ENCODE peak calls at places on chromosomes 2 and 18, in seven cellular contexts. One of them, this sample, is unnamed.
A peak's percentile ranks its signal among the peaks of the same experiment; 100 is the strongest.

GRCh38 chr2:20225294-20226151 is 593 bp upstream of the SDC1 start:
- DNase-seq in ovary: peak; percentile 61
- DNase-seq in H1: peak; percentile 51
- DNase-seq in adrenal gland: peak; percentile 76
- DNase-seq in A549: peak; percentile 84
- DNase-seq in IMR-90: peak; percentile 50
- DNase-seq in body of pancreas: peak; percentile 65
- DNase-seq in this sample: peak; percentile 78

GRCh38 chr2:203824057-203824456 is 43.5 kb upstream of the CTLA4 start:
- DNase-seq in A549: no peak
- DNase-seq in IMR-90: no peak
- DNase-seq in ovary: no peak
- DNase-seq in H1: no peak
- DNase-seq in adrenal gland: no peak
- DNase-seq in body of pancreas: no peak
- DNase-seq in this sample: no peak

GRCh38 chr2:65868177-65868576 is 435.8 kb upstream of the SPRED2 start:
- DNase-seq in IMR-90: no peak
- DNase-seq in adrenal gland: no peak
- DNase-seq in H1: no peak
- DNase-seq in body of pancreas: no peak
- DNase-seq in ovary: no peak
- DNase-seq in A549: no peak
- DNase-seq in this sample: no peak

GRCh38 chr18:54434453-54434852 is 76.7 kb downstream of the C18orf54 start:
- DNase-seq in adrenal gland: no peak
- DNase-seq in ovary: no peak
- DNase-seq in A549: no peak
- DNase-seq in body of pancreas: no peak
- DNase-seq in IMR-90: no peak
- DNase-seq in H1: no peak
- DNase-seq in this sample: no peak

GRCh38 chr2:147511491-147511948 is 333.3 kb upstream of the ACVR2A start:
- DNase-seq in adrenal gland: no peak
- DNase-seq in IMR-90: no peak
- DNase-seq in A549: no peak
- DNase-seq in H1: no peak
- DNase-seq in ovary: peak; percentile 21
- DNase-seq in body of pancreas: no peak
- DNase-seq in this sample: no peak

GRCh38 chr2:132550945-132551344 is 119.1 kb downstream of the LYPD1 start:
- DNase-seq in ovary: no peak
- DNase-seq in body of pancreas: no peak
- DNase-seq in adrenal gland: no peak
- DNase-seq in A549: no peak
- DNase-seq in IMR-90: no peak
- DNase-seq in H1: no peak
- DNase-seq in this sample: no peak

GRCh38 chr2:7068447-7068846 is 151.2 kb downstream of the RNF144A start:
- DNase-seq in IMR-90: no peak
- DNase-seq in adrenal gland: no peak
- DNase-seq in H1: no peak
- DNase-seq in body of pancreas: no peak
- DNase-seq in ovary: no peak
- DNase-seq in A549: no peak
- DNase-seq in this sample: no peak

GRCh38 chr2:71684226-71685072 is 231.1 kb downstream of the DYSF start:
- DNase-seq in adrenal gland: no peak
- DNase-seq in A549: no peak
- DNase-seq in ovary: no peak
- DNase-seq in body of pancreas: no peak
- DNase-seq in IMR-90: no peak
- DNase-seq in H1: no peak
- DNase-seq in this sample: no peak

GRCh38 chr2:55357907-55358306 is 61.7 kb downstream of the CCDC88A start:
- DNase-seq in body of pancreas: no peak
- DNase-seq in IMR-90: peak; percentile 69
- DNase-seq in adrenal gland: no peak
- DNase-seq in H1: no peak
- DNase-seq in A549: no peak
- DNase-seq in ovary: no peak
- DNase-seq in this sample: no peak

GRCh38 chr18:31273812-31274527 is 44.0 kb upstream of the DSG1 start:
- DNase-seq in H1: no peak
- DNase-seq in A549: no peak
- DNase-seq in ovary: no peak
- DNase-seq in IMR-90: no peak
- DNase-seq in body of pancreas: no peak
- DNase-seq in adrenal gland: no peak
- DNase-seq in this sample: no peak

GRCh38 chr2:36367497-36368353 is 12.1 kb downstream of the CRIM1 start:
- DNase-seq in IMR-90: no peak
- DNase-seq in adrenal gland: no peak
- DNase-seq in ovary: no peak
- DNase-seq in body of pancreas: no peak
- DNase-seq in H1: no peak
- DNase-seq in A549: no peak
- DNase-seq in this sample: no peak

GRCh38 chr2:82790277-82791021 is 1668.6 kb downstream of the SUCLG1 start:
- DNase-seq in ovary: no peak
- DNase-seq in adrenal gland: no peak
- DNase-seq in body of pancreas: no peak
- DNase-seq in A549: no peak
- DNase-seq in IMR-90: peak; percentile 11
- DNase-seq in H1: no peak
- DNase-seq in this sample: no peak

GRCh38 chr2:196420143-196420542 is 219.4 kb upstream of the CCDC150 start:
- DNase-seq in H1: no peak
- DNase-seq in IMR-90: no peak
- DNase-seq in body of pancreas: no peak
- DNase-seq in A549: no peak
- DNase-seq in adrenal gland: no peak
- DNase-seq in ovary: no peak
- DNase-seq in this sample: no peak

GRCh38 chr2:30778611-30779010 is 28.6 kb downstream of the CAPN13 start:
- DNase-seq in ovary: no peak
- DNase-seq in H1: no peak
- DNase-seq in IMR-90: no peak
- DNase-seq in adrenal gland: peak; percentile 14
- DNase-seq in A549: no peak
- DNase-seq in body of pancreas: no peak
- DNase-seq in this sample: no peak

GRCh38 chr2:193303464-193303863 is 1108.7 kb upstream of the TMEFF2 start:
- DNase-seq in IMR-90: no peak
- DNase-seq in A549: no peak
- DNase-seq in adrenal gland: no peak
- DNase-seq in ovary: no peak
- DNase-seq in body of pancreas: no peak
- DNase-seq in H1: no peak
- DNase-seq in this sample: no peak

GRCh38 chr18:36672437-36673344 is 156.1 kb downstream of the TPGS2 start:
- DNase-seq in A549: no peak
- DNase-seq in IMR-90: peak; percentile 67
- DNase-seq in adrenal gland: peak; percentile 90
- DNase-seq in ovary: no peak
- DNase-seq in body of pancreas: no peak
- DNase-seq in H1: no peak
- DNase-seq in this sample: peak; percentile 38

GRCh38 chr2:29601872-29602271 is 319.5 kb downstream of the ALK start:
- DNase-seq in A549: no peak
- DNase-seq in IMR-90: peak; percentile 8
- DNase-seq in adrenal gland: no peak
- DNase-seq in body of pancreas: no peak
- DNase-seq in H1: no peak
- DNase-seq in ovary: no peak
- DNase-seq in this sample: no peak

GRCh38 chr2:64108842-64109241 is 35.4 kb downstream of the PELI1 start:
- DNase-seq in adrenal gland: no peak
- DNase-seq in IMR-90: no peak
- DNase-seq in A549: no peak
- DNase-seq in H1: no peak
- DNase-seq in body of pancreas: no peak
- DNase-seq in ovary: no peak
- DNase-seq in this sample: no peak

GRCh38 chr18:22977847-22978701 is 44.9 kb downstream of the RBBP8 start:
- DNase-seq in H1: no peak
- DNase-seq in ovary: no peak
- DNase-seq in adrenal gland: no peak
- DNase-seq in A549: peak; percentile 29
- DNase-seq in IMR-90: peak; percentile 89
- DNase-seq in body of pancreas: no peak
- DNase-seq in this sample: no peak

GRCh38 chr2:5560981-5561380 is 131.2 kb upstream of the SOX11 start:
- DNase-seq in adrenal gland: peak; percentile 55
- DNase-seq in body of pancreas: no peak
- DNase-seq in IMR-90: peak; percentile 83
- DNase-seq in ovary: no peak
- DNase-seq in A549: no peak
- DNase-seq in H1: no peak
- DNase-seq in this sample: no peak

GRCh38 chr18:77567202-77567601 is 317.6 kb downstream of the GALR1 start:
- DNase-seq in H1: no peak
- DNase-seq in IMR-90: no peak
- DNase-seq in A549: no peak
- DNase-seq in adrenal gland: no peak
- DNase-seq in body of pancreas: no peak
- DNase-seq in ovary: no peak
- DNase-seq in this sample: no peak

GRCh38 chr18:75478996-75479870 is 51.7 kb upstream of the SMIM21 start:
- DNase-seq in IMR-90: peak; percentile 59
- DNase-seq in adrenal gland: no peak
- DNase-seq in H1: no peak
- DNase-seq in ovary: no peak
- DNase-seq in body of pancreas: no peak
- DNase-seq in A549: peak; percentile 4
- DNase-seq in this sample: peak; percentile 60

GRCh38 chr2:6694555-6694954 is 171.2 kb downstream of the CMPK2 start:
- DNase-seq in IMR-90: no peak
- DNase-seq in A549: no peak
- DNase-seq in H1: no peak
- DNase-seq in ovary: no peak
- DNase-seq in body of pancreas: peak; percentile 13
- DNase-seq in adrenal gland: no peak
- DNase-seq in this sample: no peak

GRCh38 chr2:144333144-144333555 is 186.8 kb downstream of the ZEB2 start:
- DNase-seq in IMR-90: no peak
- DNase-seq in H1: no peak
- DNase-seq in ovary: no peak
- DNase-seq in body of pancreas: no peak
- DNase-seq in A549: no peak
- DNase-seq in adrenal gland: no peak
- DNase-seq in this sample: no peak

GRCh38 chr2:144329472-144329871 is 190.4 kb downstream of the ZEB2 start:
- DNase-seq in body of pancreas: no peak
- DNase-seq in A549: no peak
- DNase-seq in adrenal gland: no peak
- DNase-seq in H1: no peak
- DNase-seq in IMR-90: no peak
- DNase-seq in ovary: no peak
- DNase-seq in this sample: no peak

GRCh38 chr2:144332356-144333143 is 187.4 kb downstream of the ZEB2 start:
- DNase-seq in A549: peak; percentile 48
- DNase-seq in ovary: peak; percentile 87
- DNase-seq in adrenal gland: peak; percentile 90
- DNase-seq in body of pancreas: peak; percentile 89
- DNase-seq in H1: peak; percentile 73
- DNase-seq in IMR-90: peak; percentile 83
- DNase-seq in this sample: peak; percentile 92

GRCh38 chr2:144330951-144331651 is 188.8 kb downstream of the ZEB2 start:
- DNase-seq in H1: no peak
- DNase-seq in body of pancreas: no peak
- DNase-seq in ovary: no peak
- DNase-seq in adrenal gland: no peak
- DNase-seq in A549: no peak
- DNase-seq in IMR-90: peak; percentile 18
- DNase-seq in this sample: peak; percentile 50

GRCh38 chr2:144331652-144332355 is 188.1 kb downstream of the ZEB2 start:
- DNase-seq in adrenal gland: peak; percentile 83
- DNase-seq in ovary: peak; percentile 79
- DNase-seq in body of pancreas: no peak
- DNase-seq in H1: no peak
- DNase-seq in A549: peak; percentile 23
- DNase-seq in IMR-90: no peak
- DNase-seq in this sample: no peak
- TF ChIP-seq CTCF in adrenal gland: peak; percentile 28
- TF ChIP-seq CTCF in ovary: peak; percentile 14
- TF ChIP-seq CTCF in body of pancreas: no peak
- TF ChIP-seq CTCF in H1: no peak
- TF ChIP-seq CTCF in A549: peak; percentile 20
- TF ChIP-seq CTCF in IMR-90: peak; percentile 38
- TF ChIP-seq CTCF in this sample: no peak

GRCh38 chr18:44054514-44054913 is 626.2 kb upstream of the SETBP1 start:
- DNase-seq in body of pancreas: no peak
- DNase-seq in IMR-90: no peak
- DNase-seq in H1: no peak
- DNase-seq in adrenal gland: no peak
- DNase-seq in ovary: no peak
- DNase-seq in A549: no peak
- DNase-seq in this sample: no peak

GRCh38 chr18:44051088-44051487 is 629.6 kb upstream of the SETBP1 start:
- DNase-seq in IMR-90: no peak
- DNase-seq in A549: no peak
- DNase-seq in H1: no peak
- DNase-seq in ovary: no peak
- DNase-seq in body of pancreas: no peak
- DNase-seq in adrenal gland: no peak
- DNase-seq in this sample: no peak

GRCh38 chr18:44047585-44047984 is 633.1 kb upstream of the SETBP1 start:
- DNase-seq in IMR-90: no peak
- DNase-seq in body of pancreas: no peak
- DNase-seq in ovary: no peak
- DNase-seq in A549: no peak
- DNase-seq in adrenal gland: no peak
- DNase-seq in H1: no peak
- DNase-seq in this sample: no peak

GRCh38 chr18:44048846-44049245 is 631.8 kb upstream of the SETBP1 start:
- DNase-seq in IMR-90: no peak
- DNase-seq in adrenal gland: no peak
- DNase-seq in H1: no peak
- DNase-seq in body of pancreas: no peak
- DNase-seq in ovary: no peak
- DNase-seq in A549: no peak
- DNase-seq in this sample: no peak
- H3K4me3 ChIP-seq in IMR-90: no peak overlapping the region
- H3K4me3 ChIP-seq in adrenal gland: no peak overlapping the region
- H3K4me3 ChIP-seq in H1: no peak overlapping the region
- H3K4me3 ChIP-seq in body of pancreas: no peak overlapping the region
- H3K4me3 ChIP-seq in ovary: no peak overlapping the region
- H3K4me3 ChIP-seq in A549: no peak overlapping the region
- H3K4me3 ChIP-seq in this sample: no peak overlapping the region

GRCh38 chr2:98702127-98702802 is 28.7 kb downstream of the MGAT4A start:
- DNase-seq in H1: no peak
- DNase-seq in ovary: no peak
- DNase-seq in body of pancreas: peak; percentile 83
- DNase-seq in adrenal gland: peak; percentile 67
- DNase-seq in IMR-90: no peak
- DNase-seq in A549: no peak
- DNase-seq in this sample: no peak
- TF ChIP-seq POLR2A in H1: no peak
- TF ChIP-seq POLR2A in ovary: no peak
- TF ChIP-seq POLR2A in body of pancreas: peak; percentile 75
- TF ChIP-seq POLR2A in adrenal gland: no peak
- TF ChIP-seq POLR2A in IMR-90: no peak
- TF ChIP-seq POLR2A in A549: no peak
- TF ChIP-seq POLR2A in this sample: no peak

GRCh38 chr2:72993147-72993546 is 75.8 kb downstream of the EMX1 start:
- DNase-seq in ovary: peak; percentile 23
- DNase-seq in H1: no peak
- DNase-seq in IMR-90: peak; percentile 13
- DNase-seq in body of pancreas: peak; percentile 37
- DNase-seq in A549: peak; percentile 89
- DNase-seq in adrenal gland: peak; percentile 54
- DNase-seq in this sample: peak; percentile 62
- TF ChIP-seq CTCF in ovary: peak; percentile 36
- TF ChIP-seq CTCF in H1: peak; percentile 81
- TF ChIP-seq CTCF in IMR-90: peak; percentile 62
- TF ChIP-seq CTCF in body of pancreas: peak; percentile 68
- TF ChIP-seq CTCF in A549: peak; percentile 90
- TF ChIP-seq CTCF in adrenal gland: peak; percentile 82
- TF ChIP-seq CTCF in this sample: peak; percentile 68